ENCODE peak calls at places on chromosomes 11 and 22, in five cellular contexts. J is neural progenitor cell, M is uterus, W is heart left ventricle, A is prostate gland. D is an unnamed sample. For H3K4me1, the result is how much of the 10 kb centered on the place peaks cover.

GRCh38 chr11:71240865-71241691 is 11.3 kb downstream of the SHANK2 start:
- DNase-seq in W (peak), A (peak), M (no peak), J (peak), D (peak)

GRCh38 chr11:87306260-87306861 is 268.6 kb downstream of the TMEM135 start:
- DNase-seq in A (no peak), M (no peak), W (no peak), J (no peak), D (no peak)

GRCh38 chr11:42077794-42078193 is 618.3 kb upstream of the LRRC4C start:
- DNase-seq in M (no peak), J (no peak), W (no peak), A (no peak), D (no peak)

GRCh38 chr11:116927163-116927772 is 89.8 kb upstream of the APOA1 start:
- DNase-seq in J (no peak), W (no peak), M (no peak), A (no peak), D (no peak)

GRCh38 chr11:70579376-70579955 is 181.1 kb downstream of the CTTN start:
- DNase-seq in A (no peak), W (no peak), M (no peak), J (no peak), D (peak)

GRCh38 chr11:68690671-68691401 is 6.5 kb downstream of the GAL start:
- DNase-seq in W (no peak), J (no peak), M (no peak), A (no peak), D (no peak)

GRCh38 chr22:20428496-20429253 is 8.9 kb downstream of the SCARF2 start:
- DNase-seq in W (no peak), A (no peak), J (no peak), M (no peak), D (peak)

GRCh38 chr11:116415095-116415494 is 357.7 kb downstream of the BUD13 start:
- DNase-seq in J (no peak), W (no peak), A (no peak), M (no peak), D (no peak)

GRCh38 chr11:132312616-132313210 is 942.3 kb downstream of the NTM start:
- DNase-seq in J (peak), A (no peak), W (no peak), M (no peak), D (no peak)

GRCh38 chr22:43263645-43264514 is 76.9 kb upstream of the TTLL12 start:
- DNase-seq in A (peak), W (peak), M (peak), J (no peak), D (peak)

GRCh38 chr22:21026783-21027692 is 5.3 kb downstream of the SLC7A4 start:
- DNase-seq in W (no peak), J (no peak), A (peak), M (no peak), D (no peak)

GRCh38 chr11:65468874-65469333 is 29.9 kb upstream of the MALAT1 start:
- DNase-seq in W (no peak), J (peak), A (peak), M (peak), D (peak)

GRCh38 chr22:50306753-50307749 is at the start of gene PLXNB2:
- DNase-seq in W (peak), A (peak), J (peak), M (peak), D (no peak)

GRCh38 chr11:48096588-48097525 is 116.5 kb downstream of the PTPRJ start:
- DNase-seq in M (no peak), W (no peak), A (no peak), J (no peak), D (no peak)

GRCh38 chr22:37638351-37639069 is 959 bp upstream of the SH3BP1 start:
- DNase-seq in M (no peak), W (no peak), A (no peak), J (no peak), D (no peak)

GRCh38 chr11:2758751-2759150 is 59.0 kb upstream of the KCNQ1OT1 start:
- DNase-seq in M (no peak), J (no peak), W (no peak), A (no peak), D (no peak)

GRCh38 chr11:82701847-82702520 is 31.7 kb downstream of the FAM181B start:
- DNase-seq in A (no peak), W (no peak), M (no peak), J (peak), D (no peak)

GRCh38 chr11:72352859-72353551 is 81.3 kb downstream of the CLPB start:
- DNase-seq in M (peak), W (no peak), A (peak), J (peak), D (no peak)

GRCh38 chr11:30431127-30431814 is 108.4 kb downstream of the ARL14EP start:
- DNase-seq in W (no peak), J (no peak), M (no peak), A (no peak), D (no peak)

GRCh38 chr11:12845739-12846358 is 163.3 kb upstream of the RASSF10 start:
- DNase-seq in M (no peak), J (peak), A (peak), W (peak), D (no peak)

GRCh38 chr11:1943576-1943975 is 3.6 kb upstream of the MRPL23 start:
- DNase-seq in W (peak), M (peak), J (no peak), A (no peak), D (peak)

GRCh38 chr11:73950869-73951710 is at the start of gene DNAJB13:
- DNase-seq in J (peak), W (no peak), A (peak), M (peak), D (no peak)

GRCh38 chr11:121965330-121965729 is 150.7 kb downstream of the BLID start:
- DNase-seq in M (no peak), A (no peak), W (peak), J (no peak), D (peak)

GRCh38 chr11:66261578-66261977 is 6.9 kb upstream of the RAB1B start:
- DNase-seq in A (no peak), M (no peak), W (no peak), J (no peak), D (peak)

GRCh38 chr11:107801641-107802040 is 56.9 kb downstream of the SLC35F2 start:
- DNase-seq in W (no peak), A (no peak), J (no peak), M (no peak), D (no peak)

GRCh38 chr22:19887251-19887985 is 32.7 kb upstream of the GNB1L start:
- DNase-seq in A (no peak), W (peak), M (peak), J (no peak), D (peak)

GRCh38 chr22:47164514-47165337 is 402.3 kb downstream of the TBC1D22A start:
- DNase-seq in J (peak), M (peak), A (no peak), W (peak), D (no peak)

GRCh38 chr11:126631399-126631798 is 275.9 kb downstream of the ST3GAL4 start:
- DNase-seq in A (no peak), J (no peak), M (no peak), W (no peak), D (no peak)

GRCh38 chr11:100706179-100706578 is 19.1 kb downstream of the ARHGAP42 start:
- DNase-seq in W (no peak), J (no peak), M (no peak), A (no peak), D (no peak)

GRCh38 chr22:31846161-31847115 is 92.6 kb downstream of the DEPDC5 start:
- DNase-seq in A (no peak), W (no peak), J (no peak), M (no peak), D (no peak)

GRCh38 chr11:68297812-68298658 is 14.4 kb upstream of the LRP5 start:
- DNase-seq in J (peak), A (peak), W (peak), M (peak), D (no peak)

GRCh38 chr11:105168457-105168856 is 28.9 kb upstream of the CARD18 start:
- DNase-seq in W (no peak), M (no peak), J (no peak), A (no peak), D (no peak)

GRCh38 chr11:72727521-72727920 is 24.7 kb downstream of the ARAP1 start:
- DNase-seq in A (no peak), J (no peak), W (peak), M (no peak), D (no peak)

GRCh38 chr11:624705-625635 is at the start of gene CDHR5:
- DNase-seq in A (no peak), J (no peak), W (no peak), M (no peak), D (peak)

GRCh38 chr11:78946945-78947914 is 372.6 kb upstream of the NARS2 start:
- DNase-seq in J (no peak), A (peak), W (no peak), M (peak), D (no peak)

GRCh38 chr22:19902245-19902699 is 39.3 kb upstream of the COMT start:
- DNase-seq in A (no peak), M (no peak), W (no peak), J (no peak), D (no peak)

DNA sequence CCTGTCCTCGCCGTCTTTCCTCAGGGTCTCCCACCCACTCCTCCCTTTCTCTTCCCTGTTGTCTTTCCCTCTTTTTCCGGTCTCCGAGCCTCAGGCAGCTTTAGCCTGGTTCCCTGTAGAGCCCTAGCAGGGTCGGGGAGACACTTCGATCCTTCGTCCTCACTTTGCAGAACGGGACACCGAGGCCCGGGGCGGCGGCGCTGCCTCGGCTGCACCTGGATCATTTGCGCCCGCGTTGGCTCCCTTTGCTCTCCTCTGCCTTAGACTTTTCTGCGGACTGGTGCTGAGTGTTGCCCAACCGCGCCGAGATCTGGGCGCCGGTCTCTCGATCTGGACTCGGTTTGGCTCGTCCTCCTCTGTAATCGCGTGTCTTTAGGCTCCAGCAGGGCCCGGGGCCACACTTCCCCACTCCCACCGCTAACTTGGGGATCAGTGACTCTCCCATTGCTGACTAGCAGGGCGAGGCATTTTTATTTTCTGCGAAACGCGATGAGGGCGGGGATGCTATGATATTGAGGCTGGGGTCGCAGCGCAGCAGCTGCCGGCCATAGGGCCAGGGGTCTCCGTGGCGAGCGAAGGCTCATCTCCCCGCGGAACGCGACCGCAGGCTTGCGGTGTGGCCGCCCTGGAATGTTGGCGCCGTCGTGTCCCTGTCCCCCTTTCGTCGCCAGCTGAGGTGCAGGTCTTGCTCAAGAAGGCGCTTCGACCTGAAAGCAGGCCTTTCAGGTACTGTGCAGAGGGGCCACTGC is 1.6 kb upstream of the E2F8 start:
- DNase-seq in M (no peak), J (peak), W (no peak), A (no peak), D (no peak)
- H3K4me1 ChIP-seq in M (under half), J (under half), W (under half), A (under half), D (under half)

GRCh38 chr11:25566298-25567200 is 765.4 kb upstream of the ANO3 start:
- DNase-seq in A (no peak), J (no peak), W (peak), M (peak), D (no peak)
- H3K27ac ChIP-seq in A (no peak), J (no peak), W (no peak), M (no peak), D (no peak)

DNA sequence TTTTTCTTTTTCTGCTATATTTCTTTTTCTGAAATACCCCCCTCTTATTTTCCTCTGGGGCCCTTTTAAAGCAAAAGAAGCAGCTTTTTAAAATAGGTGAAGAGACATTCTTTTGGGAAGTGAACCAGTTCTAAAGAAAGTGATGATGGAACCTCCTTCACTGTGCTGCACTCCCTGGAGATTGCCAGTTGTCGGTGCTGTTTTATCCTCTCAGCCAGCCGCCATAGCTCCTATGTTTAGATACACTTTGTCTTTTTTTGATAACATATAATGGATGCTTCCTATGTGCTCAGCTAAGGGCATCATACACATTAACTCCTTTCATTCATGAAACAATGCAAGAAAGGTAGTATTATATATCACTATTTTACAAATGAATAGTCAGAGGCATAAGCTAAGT is 14.0 kb downstream of the CFAP300 start:
- DNase-seq in W (no peak), J (peak), A (no peak), M (no peak), D (no peak)
- TF ChIP-seq CTCF in W (peak), J (peak), A (no peak), M (peak), D (no peak)

DNA sequence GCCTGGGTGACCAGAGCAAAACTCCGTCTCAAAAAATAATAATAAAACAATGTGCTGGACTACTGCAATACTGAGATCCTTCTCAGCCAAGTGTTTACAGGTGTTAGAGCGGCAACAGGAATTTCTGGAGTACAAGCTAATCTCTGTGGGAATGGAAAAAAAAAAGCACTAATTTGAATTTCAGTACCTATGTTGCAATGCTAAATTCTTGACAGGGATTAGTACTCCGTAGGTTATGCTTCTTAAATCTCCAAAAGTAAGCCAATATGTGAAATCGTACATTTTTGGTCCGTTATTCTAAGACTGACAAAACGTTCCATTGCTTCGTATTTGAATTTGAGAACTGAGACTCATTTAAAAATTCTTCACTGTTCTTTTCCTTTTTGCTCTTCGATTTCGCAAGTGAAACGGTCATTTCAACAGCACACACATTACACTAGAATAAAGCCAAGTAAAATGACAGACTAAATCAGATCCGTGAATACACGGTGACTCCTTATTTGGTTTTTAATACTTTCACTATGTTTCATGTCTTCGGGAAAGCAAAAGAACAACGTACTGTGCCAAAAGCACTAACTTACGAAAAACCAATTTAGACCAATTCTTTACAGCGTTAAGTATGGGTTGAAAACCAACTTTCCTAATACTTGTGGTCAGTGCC is 969 bp downstream of the ATL3 start:
- DNase-seq in W (no peak), J (no peak), M (no peak), A (no peak), D (no peak)
- H3K4me1 ChIP-seq in W (under half), J (under half), M (under half), A (under half), D (under half)

DNA sequence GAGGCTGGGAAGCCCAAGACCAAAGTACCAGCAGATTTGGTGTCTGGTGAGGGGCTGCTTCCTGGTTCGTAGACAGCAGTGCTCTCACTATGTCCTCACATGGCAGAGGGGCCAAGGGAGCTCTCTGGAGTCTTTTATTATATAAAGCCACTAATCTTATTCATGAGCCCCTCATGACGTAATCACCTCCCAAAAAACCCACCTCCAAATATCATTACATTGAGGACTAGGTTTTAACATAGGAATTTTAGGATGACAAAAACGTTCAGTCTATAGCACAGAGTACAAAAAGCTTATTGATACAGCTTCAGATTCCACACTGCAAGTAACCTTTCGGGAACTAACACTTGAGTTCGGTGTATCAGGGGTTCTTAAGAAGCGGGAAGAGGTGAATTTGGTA is 4.1 kb upstream of the MS4A18 start:
- DNase-seq in M (no peak), A (no peak), W (no peak), J (no peak), D (no peak)
- H3K27ac ChIP-seq in M (no peak), A (no peak), W (no peak), J (no peak), D (no peak)

DNA sequence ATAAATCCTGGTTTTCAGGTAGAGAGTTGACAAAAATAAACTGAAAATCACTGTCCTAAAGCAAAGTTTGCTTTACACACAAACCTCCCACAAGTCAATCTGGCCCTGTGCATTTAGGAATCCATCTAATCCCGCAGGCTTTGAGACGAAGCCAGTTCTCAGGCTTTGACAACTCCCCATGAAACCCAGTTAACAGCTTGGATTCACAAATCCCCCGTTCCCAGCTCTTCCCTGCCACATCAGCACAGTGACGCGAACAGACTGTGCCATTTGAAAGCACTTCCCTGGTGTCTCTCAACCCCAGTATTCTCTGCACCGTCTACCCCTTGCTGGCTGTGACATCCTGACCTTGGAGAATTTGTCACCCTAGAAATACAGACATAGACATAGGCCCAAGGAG is 117.8 kb downstream of the OPCML start:
- DNase-seq in A (no peak), W (no peak), M (no peak), J (peak), D (no peak)
- TF ChIP-seq CTCF in A (no peak), W (no peak), M (no peak), J (no peak), D (no peak)

GRCh38 chr22:24028533-24028932 is 17.4 kb downstream of the CABIN1 start:
- DNase-seq in W (no peak), M (no peak), J (no peak), A (no peak), D (no peak)
- H3K4me1 ChIP-seq in W (under half), M (under half), J (under half), A (under half), D (under half)

DNA sequence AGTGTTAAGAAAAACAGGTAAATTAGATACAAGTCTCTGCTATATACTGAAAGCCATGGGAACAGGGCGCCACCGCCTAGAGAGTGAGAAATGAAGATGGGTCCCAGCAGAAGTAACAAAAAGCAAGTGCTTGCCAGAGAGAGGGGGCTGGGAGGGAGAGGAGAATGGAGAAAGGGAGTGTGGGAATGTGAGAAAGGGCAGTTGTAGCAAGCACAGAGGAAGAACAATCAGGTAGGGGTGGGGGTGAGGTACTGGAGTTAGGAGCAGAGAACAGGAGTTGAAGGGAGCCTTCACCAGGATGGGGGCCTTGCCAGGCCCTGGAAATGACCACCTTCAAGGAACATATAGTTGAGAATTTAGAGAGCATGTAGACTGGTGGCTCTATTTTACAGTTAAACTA is 66.8 kb downstream of the TCF20 start:
- DNase-seq in W (no peak), A (no peak), J (no peak), M (no peak), D (no peak)
- H3K27ac ChIP-seq in W (no peak), A (no peak), J (no peak), M (no peak), D (no peak)

GRCh38 chr11:109695696-109696095 is 273.7 kb downstream of the C11orf87 start:
- DNase-seq in W (no peak), J (no peak), A (no peak), M (no peak), D (no peak)

GRCh38 chr11:109696191-109696897 is 274.4 kb downstream of the C11orf87 start:
- DNase-seq in J (no peak), W (no peak), A (no peak), M (no peak), D (peak)

GRCh38 chr11:109698237-109698636 is 276.2 kb downstream of the C11orf87 start:
- DNase-seq in J (no peak), W (no peak), A (no peak), M (no peak), D (no peak)

DNA sequence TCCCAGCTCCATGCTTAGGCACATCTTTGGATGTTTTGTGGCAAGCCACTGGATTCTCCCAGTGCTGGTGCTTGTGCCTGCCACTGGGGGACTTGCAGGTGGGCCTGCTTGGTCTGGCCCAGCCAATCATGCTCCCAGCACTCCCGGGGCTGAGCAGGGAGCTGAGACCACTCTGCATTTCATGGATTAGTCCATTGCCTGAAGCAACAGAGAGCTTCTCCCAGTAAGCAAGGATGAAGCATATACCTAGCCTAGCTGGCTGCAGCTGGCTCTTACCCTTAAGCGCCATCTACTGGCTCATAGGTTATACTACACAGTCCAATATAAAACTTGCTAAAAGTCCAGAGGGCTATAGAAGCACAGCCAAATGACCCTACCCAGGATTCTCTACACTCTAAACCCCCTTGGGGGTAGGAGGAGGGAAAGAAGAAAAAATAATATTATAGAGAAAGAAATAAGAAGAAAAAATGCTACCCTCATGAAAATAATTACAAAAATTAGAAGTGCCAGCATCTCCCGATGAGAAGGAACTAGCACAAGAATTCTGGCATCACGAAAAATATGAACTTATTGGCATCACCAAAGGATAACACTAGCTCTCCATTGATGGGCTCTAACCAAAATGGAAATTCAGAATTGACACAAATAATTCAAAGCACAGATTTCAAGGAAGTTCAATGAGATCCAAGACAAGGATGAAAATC is 275.3 kb downstream of the C11orf87 start:
- DNase-seq in W (no peak), M (no peak), J (peak), A (no peak), D (no peak)
- TF ChIP-seq CTCF in W (peak), M (no peak), J (peak), A (no peak), D (peak)